ENCODE peak calls at places on chromosome 14, in seven cellular contexts. D is activated T-cell treated with anti-CD3 and anti-CD28 coated beads, Interleukin-2, amount 50 U/mL, for 24 hours; C is T-helper 1 cell; B is NCI-H2081; Z is keratinocyte; S is stromal cell of bone marrow; W is iPS DF 19.7. G is an unnamed sample.

GRCh38 chr14:63759454-63759853 is 31.6 kb upstream of the SGPP1 start:
- DNase-seq in D (no peak), C (no peak), B (no peak), Z (no peak), S (peak), W (no peak), G (peak)

GRCh38 chr14:29671034-29671433 is 256.6 kb downstream of the PRKD1 start:
- DNase-seq in D (no peak), C (no peak), B (no peak), Z (no peak), S (peak), W (no peak), G (no peak)

GRCh38 chr14:32121948-32122347 is 44.8 kb downstream of the ARHGAP5 start:
- DNase-seq in D (no peak), C (no peak), B (no peak), Z (no peak), S (peak), W (no peak), G (no peak)

GRCh38 chr14:39233680-39234326 is at the start of gene MIA2:
- DNase-seq in D (no peak), C (no peak), B (no peak), Z (no peak), S (no peak), W (no peak), G (no peak)

GRCh38 chr14:89600950-89601826 is 184.2 kb upstream of the FOXN3 start:
- DNase-seq in D (no peak), C (no peak), B (no peak), Z (no peak), S (no peak), W (no peak), G (no peak)

GRCh38 chr14:49173765-49174373 is 412.3 kb downstream of the RPS29 start:
- DNase-seq in D (no peak), C (no peak), B (peak), Z (peak), S (peak), W (peak), G (peak)

GRCh38 chr14:32254952-32255679 is 52.0 kb upstream of the RNU6-8 start:
- DNase-seq in D (peak), C (no peak), B (peak), Z (no peak), S (peak), W (peak), G (peak)

GRCh38 chr14:77041837-77042557 is 13.5 kb upstream of the IRF2BPL start:
- DNase-seq in D (no peak), C (no peak), B (no peak), Z (no peak), S (peak), W (no peak), G (no peak)

GRCh38 chr14:88941414-88941813 is 117.0 kb downstream of the TTC8 start:
- DNase-seq in D (no peak), C (no peak), B (no peak), Z (no peak), S (no peak), W (no peak), G (no peak)

GRCh38 chr14:89952581-89952980 is 1.9 kb downstream of the EFCAB11 start:
- DNase-seq in D (no peak), C (no peak), B (no peak), Z (no peak), S (no peak), W (no peak), G (no peak)

GRCh38 chr14:86015916-86016315 is 486.0 kb downstream of the FLRT2 start:
- DNase-seq in D (no peak), C (no peak), B (no peak), Z (no peak), S (peak), W (no peak), G (no peak)

GRCh38 chr14:69499436-69499835 is 14.9 kb downstream of the PLEKHD1 start:
- DNase-seq in D (no peak), C (no peak), B (no peak), Z (no peak), S (no peak), W (no peak), G (no peak)

GRCh38 chr14:105275267-105275946 is 25.4 kb downstream of the BRF1 start:
- DNase-seq in D (no peak), C (no peak), B (no peak), Z (no peak), S (peak), W (no peak), G (no peak)

GRCh38 chr14:57692671-57693070 is 173.2 kb downstream of the SLC35F4 start:
- DNase-seq in D (no peak), C (no peak), B (no peak), Z (peak), S (peak), W (no peak), G (no peak)

GRCh38 chr14:99214701-99215100 is 57.3 kb downstream of the BCL11B start:
- DNase-seq in D (no peak), C (no peak), B (no peak), Z (no peak), S (no peak), W (no peak), G (no peak)

GRCh38 chr14:74911704-74912103 is 11.4 kb downstream of the RPS6KL1 start:
- DNase-seq in D (no peak), C (no peak), B (no peak), Z (no peak), S (no peak), W (no peak), G (no peak)

GRCh38 chr14:24665440-24665991 is 31.5 kb upstream of the GZMB start:
- DNase-seq in D (peak), C (no peak), B (no peak), Z (peak), S (no peak), W (no peak), G (no peak)

GRCh38 chr14:70473825-70474224 is 21.9 kb downstream of the ADAM21 start:
- DNase-seq in D (no peak), C (no peak), B (no peak), Z (no peak), S (no peak), W (no peak), G (no peak)

GRCh38 chr14:73188501-73188903 is 48.8 kb upstream of the PAPLN start:
- DNase-seq in D (no peak), C (no peak), B (no peak), Z (no peak), S (peak), W (no peak), G (no peak)

GRCh38 chr14:34710006-34710405 is 4.4 kb downstream of the CFL2 start:
- DNase-seq in D (no peak), C (no peak), B (no peak), Z (no peak), S (no peak), W (no peak), G (peak)

GRCh38 chr14:34231626-34232025 is 230.4 kb downstream of the SPTSSA start:
- DNase-seq in D (no peak), C (no peak), B (no peak), Z (no peak), S (no peak), W (no peak), G (no peak)